ENCODE peak calls at places on chromosomes 1 and 21, in six cellular contexts. X, O, D, I, S and U are unnamed samples.

GRCh38 chr1:188652678-188653077 is 1823.9 kb downstream of the PLA2G4A start:
- DNase-seq in X (no peak), O (peak; percentile 79), D (no peak), I (no peak), S (peak; percentile 44), U (peak; percentile 25)

GRCh38 chr21:36109868-36110267 is 25.0 kb upstream of the CBR3 start:
- DNase-seq in X (no peak), O (no peak), D (no peak), I (no peak), S (no peak), U (no peak)

GRCh38 chr21:42159560-42160110 is 59.3 kb upstream of the ABCG1 start:
- DNase-seq in X (no peak), O (no peak), D (no peak), I (no peak), S (no peak), U (no peak)

GRCh38 chr1:24903560-24903954 is 26.5 kb downstream of the RUNX3 start:
- DNase-seq in X (no peak), O (no peak), D (no peak), I (no peak), S (no peak), U (no peak)

GRCh38 chr1:24321712-24322635 is 2.8 kb downstream of the GRHL3 start:
- DNase-seq in X (no peak), O (peak; percentile 72), D (peak; percentile 47), I (peak; percentile 73), S (peak; percentile 63), U (peak; percentile 78)

GRCh38 chr1:150065184-150065871 is 2.2 kb upstream of the VPS45 start:
- DNase-seq in X (no peak), O (peak; percentile 62), D (no peak), I (no peak), S (peak; percentile 68), U (peak; percentile 61)

GRCh38 chr1:51423098-51423821 is 92.9 kb upstream of the TTC39A start:
- DNase-seq in X (no peak), O (peak; percentile 52), D (no peak), I (no peak), S (peak; percentile 35), U (peak; percentile 9)

GRCh38 chr1:47993356-47993755 is 3.8 kb downstream of the TRABD2B start:
- DNase-seq in X (no peak), O (no peak), D (no peak), I (no peak), S (no peak), U (no peak)

GRCh38 chr1:85573348-85573747 is 7.2 kb upstream of the CCN1 start:
- DNase-seq in X (no peak), O (peak; percentile 66), D (no peak), I (no peak), S (no peak), U (no peak)

GRCh38 chr1:30887485-30888315 is 20.9 kb downstream of the SDC3 start:
- DNase-seq in X (no peak), O (peak; percentile 31), D (no peak), I (peak; percentile 39), S (peak; percentile 30), U (no peak)

GRCh38 chr1:5937373-5937857 is 54.8 kb downstream of the NPHP4 start:
- DNase-seq in X (no peak), O (no peak), D (no peak), I (no peak), S (no peak), U (no peak)

GRCh38 chr1:4551706-4552105 is 102.7 kb upstream of the AJAP1 start:
- DNase-seq in X (no peak), O (no peak), D (no peak), I (no peak), S (no peak), U (no peak)

GRCh38 chr1:156942576-156942975 is 22.1 kb downstream of the LRRC71 start:
- DNase-seq in X (no peak), O (no peak), D (no peak), I (peak; percentile 14), S (no peak), U (no peak)

GRCh38 chr21:42118121-42118795 is 47.1 kb downstream of the UMODL1 start:
- DNase-seq in X (no peak), O (no peak), D (no peak), I (peak; percentile 21), S (no peak), U (no peak)

GRCh38 chr1:194076646-194077045 is 890.2 kb upstream of the B3GALT2 start:
- DNase-seq in X (no peak), O (peak; percentile 47), D (no peak), I (no peak), S (peak; percentile 23), U (no peak)

GRCh38 chr1:26190373-26190987 is at the start of gene CATSPER4:
- DNase-seq in X (no peak), O (peak; percentile 33), D (no peak), I (no peak), S (peak; percentile 17), U (peak; percentile 21)

GRCh38 chr1:64917328-64917861 is 49.0 kb downstream of the JAK1 start:
- DNase-seq in X (peak; percentile 28), O (peak; percentile 98), D (peak; percentile 39), I (peak; percentile 72), S (peak; percentile 97), U (peak; percentile 98)

GRCh38 chr1:101330427-101331130 is 93.8 kb downstream of the S1PR1 start:
- DNase-seq in X (no peak), O (no peak), D (no peak), I (no peak), S (no peak), U (no peak)

GRCh38 chr1:8822383-8823294 is 5.2 kb upstream of the RERE start:
- DNase-seq in X (no peak), O (peak; percentile 89), D (no peak), I (no peak), S (peak; percentile 89), U (peak; percentile 97)

GRCh38 chr1:54807756-54808155 is 6.6 kb upstream of the TTC22 start:
- DNase-seq in X (no peak), O (no peak), D (no peak), I (no peak), S (no peak), U (no peak)

DNA sequence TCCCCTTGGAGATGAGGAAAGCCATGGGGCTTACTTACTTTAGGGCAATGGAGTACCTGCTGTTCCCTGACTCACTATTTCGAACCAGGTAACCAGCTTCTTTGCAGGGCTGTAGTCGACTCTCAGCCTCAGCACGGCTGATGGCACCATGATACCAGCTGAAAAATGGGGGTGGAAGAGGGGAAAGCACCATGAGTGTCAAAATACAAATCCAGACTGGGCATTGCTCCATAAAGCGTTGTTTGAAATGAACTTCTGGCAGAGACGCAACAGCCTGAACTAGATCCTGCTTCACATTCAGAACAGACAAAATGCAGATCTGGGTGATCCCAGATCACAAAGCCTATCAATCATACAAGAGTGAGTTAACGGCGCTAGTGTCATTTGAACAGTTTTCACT is 16.1 kb upstream of the TDRD10 start:
- DNase-seq in X (no peak), O (no peak), D (no peak), I (no peak), S (no peak), U (no peak)
- H3K4me3 ChIP-seq in X (no peak overlapping the region), O (no peak overlapping the region), D (no peak overlapping the region), I (no peak overlapping the region), S (no peak overlapping the region), U (no peak overlapping the region)

GRCh38 chr21:23398726-23399125 is 2208.6 kb downstream of the MRPL39 start:
- DNase-seq in X (no peak), O (no peak), D (no peak), I (no peak), S (no peak), U (no peak)

GRCh38 chr21:23402929-23403520 is 2204.3 kb downstream of the MRPL39 start:
- DNase-seq in X (no peak), O (no peak), D (no peak), I (no peak), S (no peak), U (no peak)

GRCh38 chr21:23401278-23401677 is 2206.0 kb downstream of the MRPL39 start:
- DNase-seq in X (no peak), O (peak; percentile 1), D (no peak), I (no peak), S (no peak), U (no peak)
- TF ChIP-seq CTCF in X (no peak), O (no peak), D (no peak), I (no peak), S (no peak), U (no peak)

GRCh38 chr1:1598051-1598719 is 1.8 kb downstream of the FNDC10 start:
- DNase-seq in X (no peak), O (no peak), D (no peak), I (peak; percentile 49), S (no peak), U (no peak)

GRCh38 chr1:1598720-1599029 is 1.3 kb downstream of the FNDC10 start:
- DNase-seq in X (no peak), O (no peak), D (no peak), I (no peak), S (no peak), U (no peak)

GRCh38 chr1:1599919-1600860 is at the start of gene FNDC10:
- DNase-seq in X (no peak), O (no peak), D (peak; percentile 10), I (no peak), S (no peak), U (no peak)

GRCh38 chr1:1600861-1601563 is 1.1 kb upstream of the FNDC10 start:
- DNase-seq in X (no peak), O (no peak), D (no peak), I (no peak), S (no peak), U (no peak)

DNA sequence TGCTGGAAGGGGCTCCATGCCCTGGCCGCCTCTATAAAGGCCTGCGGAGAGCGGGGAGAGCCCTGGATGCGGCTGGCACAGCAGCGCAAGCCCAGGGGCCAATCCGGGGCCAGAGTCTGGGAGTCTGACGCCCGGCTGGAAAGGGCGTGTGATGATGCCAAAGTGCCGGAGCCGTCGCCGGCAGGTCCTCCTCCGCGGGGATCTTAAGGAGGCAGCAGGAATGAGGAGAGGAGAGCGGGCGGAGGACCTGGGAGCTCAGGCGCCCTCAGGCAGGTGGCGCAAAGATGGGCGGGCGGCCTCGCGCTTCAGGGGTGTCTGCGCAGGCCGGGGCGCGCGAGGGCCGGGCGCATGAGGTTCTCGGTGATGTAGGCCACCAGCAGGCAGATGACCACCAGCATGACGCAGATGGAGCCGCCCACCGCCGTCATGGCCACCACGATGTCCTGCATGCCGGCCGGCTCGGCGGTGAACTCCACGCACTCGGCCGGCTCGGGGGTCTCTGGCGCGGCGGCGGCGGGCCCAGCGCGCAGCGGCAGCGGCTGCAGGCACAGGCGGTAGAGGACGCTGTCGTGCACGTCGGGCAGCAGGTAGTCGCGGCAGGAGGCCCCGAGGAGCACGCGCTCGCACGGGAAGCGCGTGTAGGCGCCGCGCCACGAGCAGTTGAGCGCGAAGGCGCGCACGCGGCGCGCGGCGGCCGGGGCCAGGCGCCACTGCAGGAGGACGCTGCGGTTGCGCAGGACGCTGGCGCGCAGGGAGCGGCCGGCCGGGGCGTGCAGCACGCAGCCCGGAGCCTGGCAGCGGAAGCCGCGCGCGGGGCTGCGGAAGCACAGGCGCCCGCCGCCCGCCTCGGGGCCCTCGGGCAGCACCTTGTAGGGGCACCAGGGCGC is 662 bp downstream of the FNDC10 start:
- DNase-seq in X (no peak), O (peak; percentile 42), D (peak; percentile 30), I (peak; percentile 55), S (peak; percentile 28), U (peak; percentile 70)
- H3K4me3 ChIP-seq in X (peak overlapping the region; percentile 37), O (no peak overlapping the region), D (peak overlapping the region; percentile 13), I (peak overlapping the region; percentile 45), S (no peak overlapping the region), U (no peak overlapping the region)

DNA sequence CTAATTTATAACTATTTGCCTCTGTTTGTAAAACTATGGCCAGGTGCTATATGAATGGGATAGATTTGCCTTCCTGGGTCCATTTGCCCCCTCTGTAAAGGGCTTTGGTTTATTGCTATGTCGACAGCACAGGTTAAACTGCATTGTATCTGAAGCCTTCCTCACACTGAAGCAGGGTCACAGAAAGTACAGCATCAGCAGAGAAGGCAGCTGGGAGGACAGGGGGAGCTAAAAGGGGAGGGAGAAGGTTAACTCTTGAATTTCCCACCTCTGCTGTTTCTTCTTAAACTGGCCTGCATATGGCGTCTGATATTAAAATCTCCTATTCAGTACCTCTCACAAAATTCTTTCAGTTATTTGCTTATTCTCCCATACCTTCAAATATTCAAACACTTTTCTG is 297.4 kb downstream of the TM2D1 start:
- DNase-seq in X (no peak), O (no peak), D (no peak), I (no peak), S (no peak), U (no peak)
- TF ChIP-seq CTCF in X (no peak), O (no peak), D (no peak), I (no peak), S (no peak), U (no peak)